ENCODE peak calls at places on chromosome X, in six cellular contexts. K, J, M, Y, W and Q are unnamed samples.

GRCh38 chrX:110143454-110144210 is 140.7 kb downstream of the TMEM164 start:
- DNase-seq in W (no peak), M (no peak), Y (no peak), J (peak; percentile 70), K (no peak), Q (no peak)

GRCh38 chrX:103157511-103158316 is 57.2 kb upstream of the BEX4 start:
- DNase-seq in J (peak; percentile 42), M (peak; percentile 27), W (peak; percentile 6), Y (peak; percentile 46), K (no peak), Q (peak; percentile 16)

GRCh38 chrX:12955882-12956703 is 18.8 kb upstream of the TMSB4X start:
- DNase-seq in Y (no peak), W (peak; percentile 65), K (peak; percentile 59), M (peak; percentile 87), J (peak; percentile 66), Q (no peak)

GRCh38 chrX:151771726-151772125 is 37.2 kb downstream of the CNGA2 start:
- DNase-seq in W (no peak), J (no peak), Y (no peak), M (no peak), K (no peak), Q (no peak)

GRCh38 chrX:19747672-19748610 is 139.5 kb downstream of the SH3KBP1 start:
- DNase-seq in W (peak; percentile 86), M (peak; percentile 19), Y (no peak), K (no peak), J (no peak), Q (no peak)

GRCh38 chrX:71251456-71251973 is 2.4 kb downstream of the ZMYM3 start:
- DNase-seq in K (no peak), M (no peak), J (no peak), W (peak; percentile 8), Y (no peak), Q (no peak)

GRCh38 chrX:14095702-14096101 is 66.0 kb upstream of the GEMIN8 start:
- DNase-seq in W (peak; percentile 37), Y (peak; percentile 20), K (peak; percentile 34), J (peak; percentile 48), M (peak; percentile 53), Q (peak; percentile 16)

GRCh38 chrX:2781698-2782097 is 29.9 kb downstream of the XG start:
- DNase-seq in M (no peak), K (no peak), Y (no peak), W (no peak), J (no peak), Q (no peak)

GRCh38 chrX:123756320-123756719 is 23.5 kb upstream of the THOC2 start:
- DNase-seq in M (no peak), J (no peak), W (no peak), Y (no peak), K (no peak), Q (no peak)

GRCh38 chrX:135931644-135932487 is 38.4 kb downstream of the SAGE1 start:
- DNase-seq in K (peak; percentile 15), J (peak; percentile 18), W (peak; percentile 32), Y (peak; percentile 38), M (peak; percentile 40), Q (peak; percentile 7)

GRCh38 chrX:94401426-94401825 is 727.4 kb downstream of the FAM133A start:
- DNase-seq in J (peak; percentile 27), K (no peak), W (no peak), M (no peak), Y (no peak), Q (no peak)

GRCh38 chrX:136652822-136653723 is 5.1 kb downstream of the CD40LG start:
- DNase-seq in K (no peak), J (no peak), M (no peak), W (peak; percentile 35), Y (no peak), Q (no peak)